ENCODE peak calls at places on chromosomes 16 and 17, in six cellular contexts. D is NCI-H1105 treated with DMSO at 0.1 percent for 48 hours, A is cardiac fibroblast, P is anterior cingulate cortex, U is amniotic epithelial cell, X is HTR-8/SVneo. R is an unnamed sample.

GRCh38 chr17:45677770-45678169 is 106.3 kb upstream of the CRHR1 start:
- DNase-seq in P (peak; percentile 49), D (no peak), U (no peak), X (no peak), A (peak; percentile 5), R (no peak)

GRCh38 chr16:69618307-69618706 is 52.5 kb downstream of the NFAT5 start:
- DNase-seq in U (no peak), X (no peak), P (no peak), D (no peak), A (peak; percentile 23), R (no peak)

GRCh38 chr17:41973457-41973856 is 6.9 kb downstream of the CNP start:
- DNase-seq in X (no peak), P (no peak), U (no peak), D (no peak), A (no peak), R (no peak)

GRCh38 chr17:36808181-36808661 is 129.1 kb upstream of the LHX1 start:
- DNase-seq in D (no peak), X (no peak), U (no peak), A (peak; percentile 20), P (no peak), R (no peak)

GRCh38 chr17:1648582-1649115 is 1.0 kb downstream of the RILP start:
- DNase-seq in U (peak; percentile 90), X (peak; percentile 97), D (peak; percentile 66), A (peak; percentile 94), P (peak; percentile 83), R (peak; percentile 86)

GRCh38 chr16:83725313-83725712 is 82.5 kb upstream of the HSBP1 start:
- DNase-seq in X (no peak), A (no peak), D (no peak), U (no peak), P (no peak), R (no peak)

GRCh38 chr16:54927125-54928015 is 3.3 kb upstream of the IRX5 start:
- DNase-seq in P (no peak), D (peak; percentile 94), A (no peak), X (no peak), U (no peak), R (no peak)

GRCh38 chr17:29241015-29241963 is 5.4 kb upstream of the CRYBA1 start:
- DNase-seq in X (peak; percentile 93), A (peak; percentile 98), P (no peak), D (no peak), U (peak; percentile 98), R (peak; percentile 91)